ENCODE peak calls at places on chromosomes 11 and 22, in four cellular contexts. A, E, V and G are unnamed samples.
A peak's percentile ranks its signal among the peaks of the same experiment; 100 is the strongest.

GRCh38 chr22:39727541-39727940 is 157.0 kb downstream of the CACNA1I start:
- DNase-seq in A (no peak), E (no peak), V (no peak), G (no peak)

GRCh38 chr22:23862103-23862502 is 4.4 kb downstream of the SLC2A11 start:
- DNase-seq in A (no peak), E (no peak), V (peak; percentile 65), G (peak; percentile 60)

GRCh38 chr22:49334589-49334873 is 493.1 kb downstream of the BRD1 start:
- DNase-seq in A (no peak), V (no peak), E (no peak), G (no peak)

GRCh38 chr22:49513358-49513851 is 314.3 kb downstream of the BRD1 start:
- DNase-seq in E (peak; percentile 22), A (no peak), V (no peak), G (no peak)

GRCh38 chr22:20566420-20567260 is 59.2 kb downstream of the MED15 start:
- DNase-seq in V (no peak), E (no peak), A (no peak), G (no peak)

GRCh38 chr11:14789879-14790484 is 102.0 kb downstream of the CYP2R1 start:
- DNase-seq in E (no peak), A (no peak), V (no peak), G (no peak)

GRCh38 chr11:69905611-69906452 is 86.6 kb upstream of the FGF3 start:
- DNase-seq in A (no peak), E (peak; percentile 81), V (peak; percentile 85), G (no peak)

GRCh38 chr11:8266246-8267241 is 2.9 kb upstream of the LMO1 start:
- DNase-seq in A (no peak), V (no peak), E (no peak), G (no peak)

GRCh38 chr11:46537121-46537520 is 56.7 kb downstream of the AMBRA1 start:
- DNase-seq in E (no peak), V (no peak), A (no peak), G (no peak)

GRCh38 chr11:117884994-117885393 is 8.5 kb upstream of the FXYD6 start:
- DNase-seq in A (no peak), E (no peak), V (no peak), G (no peak)

GRCh38 chr11:111986589-111986988 is 38.6 kb upstream of the DLAT start:
- DNase-seq in E (no peak), A (no peak), V (no peak), G (no peak)

GRCh38 chr11:25961539-25961938 is 370.4 kb upstream of the ANO3 start:
- DNase-seq in V (no peak), A (no peak), E (no peak), G (no peak)

GRCh38 chr11:121838571-121838970 is 277.4 kb downstream of the BLID start:
- DNase-seq in V (no peak), E (no peak), A (no peak), G (no peak)

GRCh38 chr11:125295922-125296321 is 131.4 kb downstream of the PKNOX2 start:
- DNase-seq in A (no peak), E (no peak), V (no peak), G (no peak)

GRCh38 chr11:5719703-5720495 is 16.3 kb upstream of the OR56B1 start:
- DNase-seq in E (no peak), V (no peak), A (no peak), G (no peak)

GRCh38 chr11:65384301-65384889 is 1.9 kb upstream of the SLC25A45 start:
- DNase-seq in E (no peak), V (no peak), A (no peak), G (no peak)

GRCh38 chr11:96061730-96062524 is 138.0 kb upstream of the MTMR2 start:
- DNase-seq in E (no peak), A (no peak), V (no peak), G (no peak)

GRCh38 chr11:114296190-114296978 is at the start of gene NNMT:
- DNase-seq in A (no peak), V (no peak), E (peak; percentile 26), G (no peak)

GRCh38 chr11:120798854-120799253 is 225.0 kb upstream of the TBCEL start:
- DNase-seq in A (no peak), E (no peak), V (no peak), G (no peak)

GRCh38 chr11:2443881-2444300 is 423 bp downstream of the TRPM5 start:
- DNase-seq in V (no peak), A (no peak), E (no peak), G (no peak)

GRCh38 chr11:119774180-119774763 is 45.3 kb upstream of the NECTIN1 start:
- DNase-seq in E (no peak), V (no peak), A (no peak), G (peak; percentile 64)

GRCh38 chr22:44575344-44576268 is 77.6 kb upstream of the RTL6 start:
- DNase-seq in A (no peak), E (no peak), V (peak; percentile 64), G (no peak)

GRCh38 chr11:117723625-117724024 is 73.4 kb downstream of the DSCAML1 start:
- DNase-seq in V (no peak), A (no peak), E (no peak), G (no peak)

GRCh38 chr11:16363709-16364108 is 7.4 kb upstream of the SOX6 start:
- DNase-seq in V (no peak), E (no peak), A (no peak), G (no peak)

GRCh38 chr11:69644962-69645675 is 4.2 kb downstream of the CCND1 start:
- DNase-seq in V (peak; percentile 66), A (no peak), E (no peak), G (no peak)

GRCh38 chr11:100240051-100240450 is 447.0 kb upstream of the ARHGAP42 start:
- DNase-seq in E (no peak), V (no peak), A (no peak), G (no peak)

GRCh38 chr11:119025099-119025473 is 5.6 kb downstream of the SLC37A4 start:
- DNase-seq in A (no peak), E (no peak), V (no peak), G (no peak)

GRCh38 chr11:67111261-67111660 is 7.8 kb upstream of the KDM2A start:
- DNase-seq in V (no peak), A (no peak), E (no peak), G (no peak)
- TF ChIP-seq USF1 in V (no peak), A (no peak), E (no peak), G (no peak)

GRCh38 chr11:10906521-10906920 is 48.7 kb upstream of the ZBED5 start:
- DNase-seq in A (no peak), V (no peak), E (no peak), G (no peak)
- TF ChIP-seq USF1 in A (no peak), V (no peak), E (no peak), G (no peak)

DNA sequence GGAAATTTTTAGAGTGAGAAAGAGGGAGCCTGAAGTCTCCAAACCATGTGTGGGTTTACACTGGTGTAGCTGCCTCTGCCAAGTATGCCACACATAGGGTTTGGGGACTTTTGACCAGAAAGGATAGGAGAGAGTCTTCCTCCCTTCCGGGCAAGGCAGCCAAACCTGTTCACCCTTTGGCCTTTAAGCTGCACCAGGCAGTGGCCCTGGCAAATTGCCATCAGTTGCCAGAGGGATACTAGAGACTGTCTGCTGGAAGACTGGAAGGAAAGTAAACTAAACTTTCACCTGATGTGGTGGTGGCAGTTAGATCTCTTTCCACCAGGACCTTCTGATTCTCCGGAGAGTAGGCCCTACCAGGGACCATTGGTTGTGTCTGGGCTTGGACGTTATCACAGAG is 1263.2 kb downstream of the FAM181B start:
- DNase-seq in A (no peak), V (no peak), E (no peak), G (no peak)
- TF ChIP-seq USF1 in A (no peak), V (no peak), E (no peak), G (no peak)

DNA sequence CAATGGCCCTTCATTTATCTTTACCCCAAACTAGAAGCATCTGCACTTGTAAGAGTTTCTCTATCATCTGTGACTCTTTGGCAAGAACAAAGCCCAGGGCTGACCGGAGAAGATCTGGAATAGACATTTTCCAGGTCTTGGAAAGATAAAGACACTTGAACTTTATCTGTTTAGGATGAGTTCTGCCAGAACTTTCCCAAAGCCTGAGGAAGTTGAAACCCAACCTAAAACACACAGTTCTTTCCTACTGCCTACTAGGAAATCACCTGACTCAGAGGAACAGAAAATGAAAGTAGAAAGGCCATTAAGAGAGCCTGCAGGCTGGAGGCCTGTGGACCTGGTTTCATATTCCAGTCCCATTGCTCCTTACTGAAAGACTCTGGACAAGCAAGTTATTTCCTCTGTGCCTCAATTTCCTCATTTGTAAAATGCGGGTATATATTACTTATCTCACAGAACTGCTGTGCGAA is 1.4 kb downstream of the UBE2L6 start:
- DNase-seq in E (no peak), V (no peak), A (peak; percentile 68), G (no peak)
- TF ChIP-seq USF1 in E (no peak), V (peak; percentile 38), A (no peak), G (no peak)

DNA sequence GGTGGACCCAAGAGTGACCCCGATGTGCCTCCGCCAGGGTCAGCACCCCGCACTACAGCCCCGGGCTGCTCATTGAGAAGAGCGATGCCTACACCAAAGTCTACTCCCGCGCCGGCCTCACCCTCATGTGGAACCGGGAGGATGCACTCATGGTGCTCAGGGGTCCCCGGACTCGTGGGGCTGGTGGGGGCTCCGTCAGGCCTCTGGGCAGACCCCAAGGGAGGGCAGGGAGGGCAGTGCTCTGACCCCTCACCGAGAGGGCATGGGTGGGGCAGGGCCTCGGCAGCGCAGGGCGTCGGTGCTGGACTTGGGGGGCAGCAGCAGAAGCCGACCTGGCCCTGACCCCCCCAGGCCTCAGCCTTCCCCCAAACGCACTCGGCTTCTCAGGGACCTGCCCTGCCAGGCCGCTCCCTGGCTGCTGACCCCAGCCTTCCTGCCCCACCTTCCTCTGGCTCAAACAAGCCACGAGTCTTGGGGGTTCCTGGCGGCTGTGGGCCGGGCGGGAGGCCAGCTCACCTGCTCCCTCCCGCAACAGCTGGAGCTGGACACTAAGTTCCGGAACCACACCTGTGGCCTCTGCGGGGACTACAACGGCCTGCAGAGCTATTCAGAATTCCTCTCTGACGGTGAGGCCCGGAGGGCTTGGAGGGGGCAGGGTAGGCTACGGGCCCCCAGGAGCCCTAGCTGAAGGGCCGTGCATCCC is 2.9 kb downstream of the MUC2 start:
- DNase-seq in A (no peak), E (no peak), V (no peak), G (peak; percentile 18)
- TF ChIP-seq USF1 in A (no peak), E (no peak), V (no peak), G (no peak)

GRCh38 chr11:62147545-62147944 is 23.7 kb downstream of the INCENP start:
- DNase-seq in A (no peak), V (peak; percentile 10), E (no peak), G (peak; percentile 13)

GRCh38 chr11:62144641-62145255 is 20.9 kb downstream of the INCENP start:
- DNase-seq in V (peak; percentile 10), A (no peak), E (no peak), G (peak; percentile 5)

GRCh38 chr11:62143727-62144126 is 19.9 kb downstream of the INCENP start:
- DNase-seq in A (no peak), E (no peak), V (peak; percentile 26), G (peak; percentile 8)

GRCh38 chr11:62146476-62147200 is 22.8 kb downstream of the INCENP start:
- DNase-seq in A (no peak), V (peak; percentile 5), E (no peak), G (peak; percentile 5)

DNA sequence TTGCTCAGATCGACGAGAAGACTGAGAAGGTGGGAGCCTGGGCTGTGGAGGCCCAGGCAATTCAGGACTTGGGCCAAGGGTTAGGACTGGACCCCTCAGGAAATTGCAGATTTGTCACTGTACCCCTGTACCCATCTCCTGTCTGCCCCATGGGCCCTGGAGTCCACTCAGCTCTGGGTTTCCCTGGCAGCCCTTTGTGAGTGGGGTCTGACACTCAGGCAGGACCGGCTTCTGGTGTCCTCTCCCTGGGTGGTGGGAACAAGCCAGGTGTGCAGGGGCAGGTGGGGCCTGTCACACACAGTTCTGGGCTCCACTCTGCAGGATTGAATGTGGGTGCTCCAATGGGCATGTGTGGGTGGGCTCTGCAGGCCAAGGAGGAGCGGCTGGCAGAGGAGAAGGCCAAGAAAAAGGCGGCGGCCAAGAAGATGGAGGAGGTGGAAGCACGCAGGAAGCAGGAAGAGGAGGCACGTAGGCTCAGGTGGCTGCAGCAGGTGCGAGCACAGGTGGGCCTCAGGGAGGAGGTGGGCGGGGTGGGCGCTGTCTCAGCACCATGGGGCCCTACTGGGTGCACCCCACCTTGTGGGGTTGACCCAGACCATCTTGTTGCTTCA is 21.6 kb downstream of the INCENP start:
- DNase-seq in E (no peak), A (no peak), V (peak; percentile 10), G (peak; percentile 5)
- TF ChIP-seq USF1 in E (no peak), A (no peak), V (no peak), G (no peak)